ENCODE peak calls at places on chromosome 20, in four cellular contexts. One of them, this sample, is unnamed.

GRCh38 chr20:10985536-10985935 is 311.7 kb upstream of the JAG1 start:
- DNase-seq in retinal pigment epithelial cell: no peak
- DNase-seq in kidney glomerular epithelial cell: peak
- DNase-seq in GM13976: no peak
- DNase-seq in this sample: peak

GRCh38 chr20:50901301-50901700 is 29.9 kb downstream of the ADNP start:
- DNase-seq in retinal pigment epithelial cell: no peak
- DNase-seq in kidney glomerular epithelial cell: no peak
- DNase-seq in GM13976: no peak
- DNase-seq in this sample: no peak

GRCh38 chr20:58407201-58407873 is 18.3 kb downstream of the VAPB start:
- DNase-seq in retinal pigment epithelial cell: no peak
- DNase-seq in kidney glomerular epithelial cell: peak
- DNase-seq in GM13976: no peak
- DNase-seq in this sample: no peak

GRCh38 chr20:9660236-9660868 is 146.0 kb downstream of the LAMP5 start:
- DNase-seq in retinal pigment epithelial cell: no peak
- DNase-seq in kidney glomerular epithelial cell: no peak
- DNase-seq in GM13976: no peak
- DNase-seq in this sample: no peak

GRCh38 chr20:43776691-43777090 is 49.9 kb upstream of the GTSF1L start:
- DNase-seq in retinal pigment epithelial cell: no peak
- DNase-seq in kidney glomerular epithelial cell: no peak
- DNase-seq in GM13976: no peak
- DNase-seq in this sample: no peak

GRCh38 chr20:4150095-4150492 is 134.7 kb upstream of the RNF24 start:
- DNase-seq in retinal pigment epithelial cell: no peak
- DNase-seq in kidney glomerular epithelial cell: peak
- DNase-seq in GM13976: no peak
- DNase-seq in this sample: no peak

GRCh38 chr20:41174782-41175181 is 37.4 kb downstream of the PLCG1 start:
- DNase-seq in retinal pigment epithelial cell: no peak
- DNase-seq in kidney glomerular epithelial cell: no peak
- DNase-seq in GM13976: no peak
- DNase-seq in this sample: no peak

GRCh38 chr20:62923669-62924566 is 2.4 kb downstream of the DIDO1 start:
- DNase-seq in retinal pigment epithelial cell: no peak
- DNase-seq in kidney glomerular epithelial cell: no peak
- DNase-seq in GM13976: no peak
- DNase-seq in this sample: no peak

GRCh38 chr20:2381303-2381702 is 602 bp downstream of the TGM6 start:
- DNase-seq in retinal pigment epithelial cell: no peak
- DNase-seq in kidney glomerular epithelial cell: no peak
- DNase-seq in GM13976: no peak
- DNase-seq in this sample: no peak

GRCh38 chr20:16801919-16802651 is 53.9 kb downstream of the OTOR start:
- DNase-seq in retinal pigment epithelial cell: peak
- DNase-seq in kidney glomerular epithelial cell: peak
- DNase-seq in GM13976: peak
- DNase-seq in this sample: no peak

GRCh38 chr20:460707-461106 is 1.6 kb downstream of the TBC1D20 start:
- DNase-seq in retinal pigment epithelial cell: no peak
- DNase-seq in kidney glomerular epithelial cell: no peak
- DNase-seq in GM13976: no peak
- DNase-seq in this sample: no peak

GRCh38 chr20:16412896-16413295 is 160.4 kb downstream of the KIF16B start:
- DNase-seq in retinal pigment epithelial cell: no peak
- DNase-seq in kidney glomerular epithelial cell: no peak
- DNase-seq in GM13976: no peak
- DNase-seq in this sample: no peak

GRCh38 chr20:50381771-50382593 is 128.2 kb upstream of the PTPN1 start:
- DNase-seq in retinal pigment epithelial cell: no peak
- DNase-seq in kidney glomerular epithelial cell: no peak
- DNase-seq in GM13976: no peak
- DNase-seq in this sample: no peak

GRCh38 chr20:8811801-8812594 is 256.9 kb upstream of the PLCB4 start:
- DNase-seq in retinal pigment epithelial cell: no peak
- DNase-seq in kidney glomerular epithelial cell: no peak
- DNase-seq in GM13976: no peak
- DNase-seq in this sample: no peak

GRCh38 chr20:45343867-45344721 is 4.1 kb downstream of the SDC4 start:
- DNase-seq in retinal pigment epithelial cell: no peak
- DNase-seq in kidney glomerular epithelial cell: peak
- DNase-seq in GM13976: no peak
- DNase-seq in this sample: no peak

GRCh38 chr20:32456869-32457421 is 98.8 kb downstream of the ASXL1 start:
- DNase-seq in retinal pigment epithelial cell: peak
- DNase-seq in kidney glomerular epithelial cell: peak
- DNase-seq in GM13976: peak
- DNase-seq in this sample: no peak

GRCh38 chr20:3000852-3001523 is 42.4 kb upstream of the GNRH2 start:
- DNase-seq in retinal pigment epithelial cell: peak
- DNase-seq in kidney glomerular epithelial cell: peak
- DNase-seq in GM13976: peak
- DNase-seq in this sample: peak

GRCh38 chr20:53034899-53035298 is 62.7 kb downstream of the TSHZ2 start:
- DNase-seq in retinal pigment epithelial cell: no peak
- DNase-seq in kidney glomerular epithelial cell: no peak
- DNase-seq in GM13976: no peak
- DNase-seq in this sample: no peak

GRCh38 chr20:3101737-3102574 is 17.4 kb upstream of the AVP start:
- DNase-seq in retinal pigment epithelial cell: no peak
- DNase-seq in kidney glomerular epithelial cell: no peak
- DNase-seq in GM13976: no peak
- DNase-seq in this sample: no peak

GRCh38 chr20:19806806-19807691 is 49.0 kb downstream of the RIN2 start:
- DNase-seq in retinal pigment epithelial cell: no peak
- DNase-seq in kidney glomerular epithelial cell: peak
- DNase-seq in GM13976: no peak
- DNase-seq in this sample: no peak

GRCh38 chr20:54576496-54576895 is 101.1 kb downstream of the DOK5 start:
- DNase-seq in retinal pigment epithelial cell: no peak
- DNase-seq in kidney glomerular epithelial cell: no peak
- DNase-seq in GM13976: no peak
- DNase-seq in this sample: no peak

GRCh38 chr20:49811825-49812462 is 684 bp upstream of the SLC9A8 start:
- DNase-seq in retinal pigment epithelial cell: peak
- DNase-seq in kidney glomerular epithelial cell: peak
- DNase-seq in GM13976: no peak
- DNase-seq in this sample: no peak

GRCh38 chr20:13809373-13809772 is 24.5 kb downstream of the NDUFAF5 start:
- DNase-seq in retinal pigment epithelial cell: no peak
- DNase-seq in kidney glomerular epithelial cell: no peak
- DNase-seq in GM13976: no peak
- DNase-seq in this sample: no peak

GRCh38 chr20:45611054-45611453 is 18.5 kb upstream of the WFDC10A start:
- DNase-seq in retinal pigment epithelial cell: no peak
- DNase-seq in kidney glomerular epithelial cell: peak
- DNase-seq in GM13976: no peak
- DNase-seq in this sample: no peak

GRCh38 chr20:45347936-45348809 is at the start of gene SDC4:
- DNase-seq in retinal pigment epithelial cell: no peak
- DNase-seq in kidney glomerular epithelial cell: no peak
- DNase-seq in GM13976: peak
- DNase-seq in this sample: no peak

GRCh38 chr20:37336369-37337207 is 9.4 kb upstream of the SRC start:
- DNase-seq in retinal pigment epithelial cell: no peak
- DNase-seq in kidney glomerular epithelial cell: peak
- DNase-seq in GM13976: peak
- DNase-seq in this sample: no peak

GRCh38 chr20:50467618-50468373 is 42.4 kb upstream of the PTPN1 start:
- DNase-seq in retinal pigment epithelial cell: no peak
- DNase-seq in kidney glomerular epithelial cell: no peak
- DNase-seq in GM13976: no peak
- DNase-seq in this sample: no peak

GRCh38 chr20:62938105-62938888 is at the start of gene GID8:
- DNase-seq in retinal pigment epithelial cell: no peak
- DNase-seq in kidney glomerular epithelial cell: peak
- DNase-seq in GM13976: peak
- DNase-seq in this sample: no peak

GRCh38 chr20:36344517-36345132 is 38.5 kb downstream of the DLGAP4 start:
- DNase-seq in retinal pigment epithelial cell: peak
- DNase-seq in kidney glomerular epithelial cell: peak
- DNase-seq in GM13976: peak
- DNase-seq in this sample: no peak

GRCh38 chr20:46512943-46513844 is at the start of gene ZNF334:
- DNase-seq in retinal pigment epithelial cell: peak
- DNase-seq in kidney glomerular epithelial cell: peak
- DNase-seq in GM13976: peak
- DNase-seq in this sample: no peak

GRCh38 chr20:4810446-4811019 is 88.8 kb downstream of the PRND start:
- DNase-seq in retinal pigment epithelial cell: no peak
- DNase-seq in kidney glomerular epithelial cell: no peak
- DNase-seq in GM13976: no peak
- DNase-seq in this sample: no peak

GRCh38 chr20:49483018-49483705 is 694 bp upstream of the KCNB1 start:
- DNase-seq in retinal pigment epithelial cell: no peak
- DNase-seq in kidney glomerular epithelial cell: no peak
- DNase-seq in GM13976: no peak
- DNase-seq in this sample: no peak

This sample was measured in epithelial cell of proximal tubule.